ENCODE peak calls at places on chromosomes 3 and 15, in six cellular contexts. One of them, this sample, is unnamed.
A peak's percentile ranks its signal among the peaks of the same experiment; 100 is the strongest.

GRCh38 chr3:73694988-73695757 is 70.4 kb upstream of the PDZRN3 start:
- DNase-seq in cardiac muscle cell: no peak
- DNase-seq in SJSA1: no peak
- DNase-seq in AG04450: no peak
- DNase-seq in ovary: no peak
- DNase-seq in pancreas: no peak
- DNase-seq in this sample: no peak

GRCh38 chr3:29338981-29339833 is 58.3 kb downstream of the RBMS3 start:
- DNase-seq in cardiac muscle cell: no peak
- DNase-seq in SJSA1: peak; percentile 16
- DNase-seq in AG04450: no peak
- DNase-seq in ovary: no peak
- DNase-seq in pancreas: no peak
- DNase-seq in this sample: no peak

GRCh38 chr15:100879461-100880138 is at the start of gene ALDH1A3:
- DNase-seq in cardiac muscle cell: peak; percentile 25
- DNase-seq in SJSA1: no peak
- DNase-seq in AG04450: peak; percentile 16
- DNase-seq in ovary: no peak
- DNase-seq in pancreas: peak; percentile 81
- DNase-seq in this sample: no peak

GRCh38 chr3:48999085-48999858 is 7.9 kb upstream of the WDR6 start:
- DNase-seq in cardiac muscle cell: no peak
- DNase-seq in SJSA1: no peak
- DNase-seq in AG04450: no peak
- DNase-seq in ovary: no peak
- DNase-seq in pancreas: no peak
- DNase-seq in this sample: no peak

GRCh38 chr15:76418352-76419140 is 82.0 kb downstream of the ISL2 start:
- DNase-seq in cardiac muscle cell: no peak
- DNase-seq in SJSA1: no peak
- DNase-seq in AG04450: no peak
- DNase-seq in ovary: no peak
- DNase-seq in pancreas: no peak
- DNase-seq in this sample: no peak

GRCh38 chr3:49133226-49133951 is 539 bp upstream of the LAMB2 start:
- DNase-seq in cardiac muscle cell: peak; percentile 91
- DNase-seq in SJSA1: peak; percentile 85
- DNase-seq in AG04450: peak; percentile 69
- DNase-seq in ovary: peak; percentile 86
- DNase-seq in pancreas: peak; percentile 86
- DNase-seq in this sample: peak; percentile 90

GRCh38 chr15:41949400-41950126 is 22.8 kb downstream of the EHD4 start:
- DNase-seq in cardiac muscle cell: peak; percentile 71
- DNase-seq in SJSA1: peak; percentile 62
- DNase-seq in AG04450: no peak
- DNase-seq in ovary: no peak
- DNase-seq in pancreas: no peak
- DNase-seq in this sample: no peak

GRCh38 chr15:74626752-74627692 is 11.4 kb downstream of the CLK3 start:
- DNase-seq in cardiac muscle cell: no peak
- DNase-seq in SJSA1: no peak
- DNase-seq in AG04450: no peak
- DNase-seq in ovary: no peak
- DNase-seq in pancreas: no peak
- DNase-seq in this sample: no peak

GRCh38 chr3:23402728-23403505 is 199.8 kb downstream of the UBE2E2 start:
- DNase-seq in cardiac muscle cell: no peak
- DNase-seq in SJSA1: no peak
- DNase-seq in AG04450: no peak
- DNase-seq in ovary: no peak
- DNase-seq in pancreas: no peak
- DNase-seq in this sample: no peak

GRCh38 chr3:196563721-196564225 is 4.6 kb downstream of the WDR53 start:
- DNase-seq in cardiac muscle cell: no peak
- DNase-seq in SJSA1: peak; percentile 2
- DNase-seq in AG04450: no peak
- DNase-seq in ovary: no peak
- DNase-seq in pancreas: no peak
- DNase-seq in this sample: no peak

DNA sequence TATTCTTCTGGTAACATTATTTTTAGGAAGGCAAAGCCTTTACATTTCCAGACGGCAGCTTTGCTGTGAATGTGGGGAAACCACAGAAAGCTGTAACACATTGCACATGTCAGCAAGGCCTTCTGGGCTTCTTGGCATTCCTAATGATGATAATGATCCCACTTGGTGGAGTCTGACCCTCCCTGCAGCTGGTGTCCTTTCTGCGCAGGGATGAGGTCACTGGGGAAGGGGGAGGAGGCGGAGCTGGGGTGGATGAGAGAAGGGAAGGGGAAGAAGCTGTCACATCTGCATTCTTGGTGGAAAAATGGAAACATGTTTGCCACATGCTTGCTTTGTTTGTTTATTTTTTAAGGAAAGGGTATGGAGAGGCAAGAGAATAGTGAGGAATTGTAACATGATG is 68.6 kb downstream of the FILIP1L start:
- DNase-seq in cardiac muscle cell: no peak
- DNase-seq in SJSA1: peak; percentile 86
- DNase-seq in AG04450: peak; percentile 98
- DNase-seq in ovary: no peak
- DNase-seq in pancreas: no peak
- DNase-seq in this sample: peak; percentile 77
- H3K27ac ChIP-seq in cardiac muscle cell: no peak overlapping the region
- H3K27ac ChIP-seq in SJSA1: peak overlapping the region; percentile 50
- H3K27ac ChIP-seq in AG04450: peak overlapping the region; percentile 73
- H3K27ac ChIP-seq in ovary: peak overlapping the region; percentile 8
- H3K27ac ChIP-seq in pancreas: no peak overlapping the region
- H3K27ac ChIP-seq in this sample: peak overlapping the region; percentile 47

GRCh38 chr15:34043391-34043790 is 4.4 kb upstream of the AVEN start:
- DNase-seq in cardiac muscle cell: no peak
- DNase-seq in SJSA1: no peak
- DNase-seq in AG04450: no peak
- DNase-seq in ovary: no peak
- DNase-seq in pancreas: no peak
- DNase-seq in this sample: no peak

GRCh38 chr15:34043813-34044212 is 4.8 kb upstream of the AVEN start:
- DNase-seq in cardiac muscle cell: no peak
- DNase-seq in SJSA1: no peak
- DNase-seq in AG04450: no peak
- DNase-seq in ovary: no peak
- DNase-seq in pancreas: no peak
- DNase-seq in this sample: no peak

GRCh38 chr15:34046471-34047145 is 7.6 kb upstream of the AVEN start:
- DNase-seq in cardiac muscle cell: no peak
- DNase-seq in SJSA1: no peak
- DNase-seq in AG04450: no peak
- DNase-seq in ovary: no peak
- DNase-seq in pancreas: no peak
- DNase-seq in this sample: no peak

GRCh38 chr15:34047893-34048775 is 9.1 kb upstream of the AVEN start:
- DNase-seq in cardiac muscle cell: no peak
- DNase-seq in SJSA1: peak; percentile 82
- DNase-seq in AG04450: no peak
- DNase-seq in ovary: no peak
- DNase-seq in pancreas: no peak
- DNase-seq in this sample: no peak

GRCh38 chr15:34049096-34049495 is 10.1 kb upstream of the AVEN start:
- DNase-seq in cardiac muscle cell: no peak
- DNase-seq in SJSA1: peak; percentile 69
- DNase-seq in AG04450: peak; percentile 53
- DNase-seq in ovary: no peak
- DNase-seq in pancreas: no peak
- DNase-seq in this sample: no peak
- H3K27ac ChIP-seq in cardiac muscle cell: no peak overlapping the region
- H3K27ac ChIP-seq in SJSA1: peak overlapping the region; percentile 86
- H3K27ac ChIP-seq in AG04450: peak overlapping the region; percentile 3
- H3K27ac ChIP-seq in ovary: no peak overlapping the region
- H3K27ac ChIP-seq in pancreas: no peak overlapping the region
- H3K27ac ChIP-seq in this sample: no peak overlapping the region

GRCh38 chr3:4462641-4463040 is 4.4 kb downstream of the SUMF1 start:
- DNase-seq in cardiac muscle cell: no peak
- DNase-seq in SJSA1: no peak
- DNase-seq in AG04450: no peak
- DNase-seq in ovary: no peak
- DNase-seq in pancreas: no peak
- DNase-seq in this sample: no peak

GRCh38 chr3:4464579-4464978 is 2.5 kb downstream of the SUMF1 start:
- DNase-seq in cardiac muscle cell: no peak
- DNase-seq in SJSA1: no peak
- DNase-seq in AG04450: no peak
- DNase-seq in ovary: no peak
- DNase-seq in pancreas: no peak
- DNase-seq in this sample: no peak

GRCh38 chr3:4458961-4459360 is 8.1 kb downstream of the SUMF1 start:
- DNase-seq in cardiac muscle cell: no peak
- DNase-seq in SJSA1: no peak
- DNase-seq in AG04450: no peak
- DNase-seq in ovary: no peak
- DNase-seq in pancreas: no peak
- DNase-seq in this sample: no peak

GRCh38 chr3:4460334-4460733 is 6.7 kb downstream of the SUMF1 start:
- DNase-seq in cardiac muscle cell: no peak
- DNase-seq in SJSA1: no peak
- DNase-seq in AG04450: no peak
- DNase-seq in ovary: no peak
- DNase-seq in pancreas: no peak
- DNase-seq in this sample: no peak

DNA sequence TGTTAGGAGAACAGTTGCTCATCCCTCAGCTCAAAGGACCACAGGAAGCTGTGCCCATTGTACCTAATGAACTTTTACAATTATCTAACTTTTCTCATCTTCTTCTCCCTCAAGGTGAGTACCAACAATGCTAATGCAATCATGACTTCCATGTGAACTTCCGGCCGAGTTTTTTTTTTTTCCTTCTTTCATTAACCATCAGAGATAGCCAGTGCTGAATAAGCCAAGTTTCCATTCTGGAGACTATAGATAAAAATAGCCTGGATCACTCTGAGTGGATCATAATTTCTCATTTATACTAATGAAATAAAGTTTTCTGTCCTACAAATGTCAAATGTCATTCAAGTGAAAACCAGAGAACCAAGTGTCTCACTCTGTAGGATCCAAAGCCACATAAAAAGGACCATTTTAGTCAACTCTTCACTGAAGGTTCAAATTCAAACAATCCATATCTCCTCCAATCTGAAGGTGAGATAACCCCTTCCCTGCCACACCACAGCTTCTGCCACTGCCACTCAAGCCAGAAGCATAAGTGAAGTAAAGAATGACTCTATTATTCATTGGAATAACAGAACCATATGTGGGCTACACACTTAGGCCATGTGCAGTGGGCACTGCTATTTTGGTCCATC is 5.5 kb downstream of the SUMF1 start:
- DNase-seq in cardiac muscle cell: no peak
- DNase-seq in SJSA1: no peak
- DNase-seq in AG04450: no peak
- DNase-seq in ovary: no peak
- DNase-seq in pancreas: no peak
- DNase-seq in this sample: no peak
- H3K27ac ChIP-seq in cardiac muscle cell: no peak overlapping the region
- H3K27ac ChIP-seq in SJSA1: no peak overlapping the region
- H3K27ac ChIP-seq in AG04450: no peak overlapping the region
- H3K27ac ChIP-seq in ovary: no peak overlapping the region
- H3K27ac ChIP-seq in pancreas: no peak overlapping the region
- H3K27ac ChIP-seq in this sample: no peak overlapping the region

DNA sequence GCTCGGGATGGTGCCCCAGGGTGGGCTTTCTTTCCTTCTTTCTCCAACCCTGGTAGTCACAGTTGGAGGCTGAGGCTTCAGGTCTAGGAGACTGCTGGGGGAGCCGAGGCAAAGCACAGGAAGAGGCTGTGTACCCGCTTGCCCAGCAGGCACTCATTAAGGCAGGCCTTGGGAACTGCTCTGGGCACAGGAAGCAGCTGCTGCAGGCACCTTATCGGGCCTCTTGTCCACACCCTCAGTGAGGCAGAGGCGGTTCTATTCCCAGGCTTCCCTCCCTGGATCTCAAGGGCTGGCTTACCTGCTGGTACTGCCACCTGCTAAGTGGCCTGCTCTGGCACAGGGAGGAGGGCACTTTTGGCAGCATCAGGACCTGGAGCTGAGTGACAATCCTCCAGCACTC is 15.8 kb upstream of the GRM2 start:
- DNase-seq in cardiac muscle cell: no peak
- DNase-seq in SJSA1: no peak
- DNase-seq in AG04450: no peak
- DNase-seq in ovary: no peak
- DNase-seq in pancreas: no peak
- DNase-seq in this sample: no peak
- H3K27ac ChIP-seq in cardiac muscle cell: no peak overlapping the region
- H3K27ac ChIP-seq in SJSA1: no peak overlapping the region
- H3K27ac ChIP-seq in AG04450: no peak overlapping the region
- H3K27ac ChIP-seq in ovary: no peak overlapping the region
- H3K27ac ChIP-seq in pancreas: no peak overlapping the region
- H3K27ac ChIP-seq in this sample: no peak overlapping the region

This sample was measured in aorta.